ENCODE peak calls at places on chromosomes 2 and 18, in six cellular contexts. W is GM23338, A is K562, E is prostate gland, X is HCT116, T is GM12878. I is an unnamed sample.

GRCh38 chr18:63947051-63947790 is 1.9 kb upstream of the HMSD start:
- DNase-seq in W (no peak), A (no peak), E (no peak), X (no peak), T (no peak), I (no peak)

GRCh38 chr2:212124597-212124996 is 414.0 kb downstream of the ERBB4 start:
- DNase-seq in W (no peak), A (no peak), E (no peak), X (no peak), T (no peak), I (no peak)

GRCh38 chr18:9130806-9131205 is 5.8 kb upstream of the ANKRD12 start:
- DNase-seq in W (no peak), A (no peak), E (no peak), X (no peak), T (no peak), I (no peak)

GRCh38 chr2:2103320-2103719 is 227.8 kb downstream of the MYT1L start:
- DNase-seq in W (no peak), A (no peak), E (no peak), X (no peak), T (no peak), I (no peak)

GRCh38 chr2:129255610-129256313 is 723.7 kb upstream of the RAB6C start:
- DNase-seq in W (no peak), A (no peak), E (no peak), X (no peak), T (no peak), I (no peak)

GRCh38 chr2:20129320-20130274 is 78.2 kb upstream of the LAPTM4A start:
- DNase-seq in W (no peak), A (no peak), E (no peak), X (no peak), T (no peak), I (peak; percentile 78)

GRCh38 chr2:61439241-61440002 is 31.5 kb downstream of the USP34 start:
- DNase-seq in W (no peak), A (no peak), E (no peak), X (no peak), T (no peak), I (no peak)

GRCh38 chr2:19911799-19912509 is 10.2 kb upstream of the TTC32 start:
- DNase-seq in W (no peak), A (no peak), E (no peak), X (peak; percentile 92), T (no peak), I (no peak)

GRCh38 chr2:233495503-233496496 is 70.8 kb downstream of the USP40 start:
- DNase-seq in W (no peak), A (no peak), E (no peak), X (no peak), T (no peak), I (no peak)

GRCh38 chr2:233501198-233502076 is 65.1 kb downstream of the USP40 start:
- DNase-seq in W (no peak), A (no peak), E (no peak), X (no peak), T (no peak), I (no peak)

GRCh38 chr2:233497692-233498091 is 68.9 kb downstream of the USP40 start:
- DNase-seq in W (no peak), A (no peak), E (no peak), X (no peak), T (no peak), I (no peak)

GRCh38 chr2:233499928-233500327 is 66.7 kb downstream of the USP40 start:
- DNase-seq in W (no peak), A (no peak), E (no peak), X (no peak), T (no peak), I (no peak)

GRCh38 chr2:233498126-233498525 is 68.5 kb downstream of the USP40 start:
- DNase-seq in W (no peak), A (no peak), E (no peak), X (no peak), T (no peak), I (no peak)
- TF ChIP-seq CTCF in W (no peak), A (no peak), E (no peak), X (no peak), T (no peak), I (no peak)

GRCh38 chr2:168138369-168138768 is 109.0 kb downstream of the STK39 start:
- DNase-seq in W (no peak), A (no peak), E (peak; percentile 12), X (no peak), T (no peak), I (no peak)
- TF ChIP-seq POLR2AphosphoS5 in W (no peak), A (no peak), E (no peak), X (no peak), T (no peak), I (no peak)

GRCh38 chr2:219514836-219515235 is 554 bp downstream of the ASIC4 start:
- DNase-seq in W (no peak), A (no peak), E (no peak), X (no peak), T (no peak), I (no peak)

GRCh38 chr2:219514196-219514761 is at the start of gene ASIC4:
- DNase-seq in W (peak; percentile 50), A (peak; percentile 77), E (no peak), X (no peak), T (no peak), I (no peak)

GRCh38 chr2:219512524-219513216 is 1.6 kb upstream of the ASIC4 start:
- DNase-seq in W (peak; percentile 46), A (no peak), E (no peak), X (no peak), T (no peak), I (no peak)

GRCh38 chr2:219511547-219512325 is 2.5 kb upstream of the ASIC4 start:
- DNase-seq in W (peak; percentile 48), A (no peak), E (no peak), X (no peak), T (no peak), I (no peak)

DNA sequence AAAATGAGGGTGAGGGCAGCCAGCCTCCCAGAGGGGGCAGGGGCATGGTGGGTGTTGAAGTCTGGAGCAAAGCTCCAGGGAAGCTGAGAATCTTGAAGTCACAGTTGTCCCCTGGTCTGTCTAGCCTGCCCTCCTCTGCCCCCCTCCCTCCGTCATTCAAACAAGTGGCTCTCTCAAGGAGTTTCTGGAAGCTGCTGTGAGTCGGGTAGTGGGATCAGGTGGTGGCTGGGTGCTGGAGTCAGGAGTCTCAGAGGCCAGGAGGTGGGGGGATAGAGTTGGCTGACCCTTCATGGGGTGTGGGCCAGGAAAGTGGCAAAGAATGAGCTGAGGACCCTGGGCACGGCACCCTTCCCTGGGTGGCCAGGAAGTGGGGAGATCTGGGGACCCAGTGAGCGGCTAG is 495 bp upstream of the ASIC4 start:
- DNase-seq in W (no peak), A (no peak), E (no peak), X (no peak), T (no peak), I (no peak)
- H3K27ac ChIP-seq in W (no peak overlapping the region), A (peak overlapping the region; percentile 77), E (no peak overlapping the region), X (no peak overlapping the region), T (no peak overlapping the region), I (no peak overlapping the region)

GRCh38 chr2:223100061-223100511 is 48.1 kb downstream of the KCNE4 start:
- DNase-seq in W (no peak), A (no peak), E (no peak), X (no peak), T (no peak), I (peak; percentile 41)

GRCh38 chr2:223104336-223104735 is 52.3 kb downstream of the KCNE4 start:
- DNase-seq in W (no peak), A (no peak), E (no peak), X (no peak), T (no peak), I (no peak)

GRCh38 chr2:223102040-223102899 is 50.3 kb downstream of the KCNE4 start:
- DNase-seq in W (no peak), A (no peak), E (no peak), X (peak; percentile 2), T (no peak), I (no peak)

GRCh38 chr2:223099561-223099960 is 47.6 kb downstream of the KCNE4 start:
- DNase-seq in W (no peak), A (no peak), E (no peak), X (no peak), T (no peak), I (no peak)

GRCh38 chr2:223101340-223102039 is 49.5 kb downstream of the KCNE4 start:
- DNase-seq in W (peak; percentile 91), A (peak; percentile 38), E (no peak), X (peak; percentile 73), T (peak; percentile 31), I (no peak)
- TF ChIP-seq CTCF in W (peak; percentile 82), A (peak; percentile 74), E (no peak), X (peak; percentile 69), T (peak; percentile 26), I (peak; percentile 40)

GRCh38 chr18:66066191-66066590 is 315.4 kb downstream of the CDH7 start:
- DNase-seq in W (no peak), A (no peak), E (no peak), X (no peak), T (no peak), I (no peak)
- TF ChIP-seq POLR2AphosphoS5 in W (no peak), A (no peak), E (no peak), X (no peak), T (no peak), I (no peak)

GRCh38 chr2:177759443-177759842 is 313.1 kb downstream of the PDE11A start:
- DNase-seq in W (no peak), A (no peak), E (no peak), X (no peak), T (no peak), I (no peak)
- H3K27ac ChIP-seq in W (no peak overlapping the region), A (no peak overlapping the region), E (no peak overlapping the region), X (no peak overlapping the region), T (no peak overlapping the region), I (no peak overlapping the region)

GRCh38 chr2:23941644-23942043 is 1.4 kb downstream of the UBXN2A start:
- DNase-seq in W (no peak), A (no peak), E (no peak), X (no peak), T (no peak), I (no peak)
- TF ChIP-seq CTCF in W (no peak), A (no peak), E (no peak), X (no peak), T (no peak), I (no peak)

DNA sequence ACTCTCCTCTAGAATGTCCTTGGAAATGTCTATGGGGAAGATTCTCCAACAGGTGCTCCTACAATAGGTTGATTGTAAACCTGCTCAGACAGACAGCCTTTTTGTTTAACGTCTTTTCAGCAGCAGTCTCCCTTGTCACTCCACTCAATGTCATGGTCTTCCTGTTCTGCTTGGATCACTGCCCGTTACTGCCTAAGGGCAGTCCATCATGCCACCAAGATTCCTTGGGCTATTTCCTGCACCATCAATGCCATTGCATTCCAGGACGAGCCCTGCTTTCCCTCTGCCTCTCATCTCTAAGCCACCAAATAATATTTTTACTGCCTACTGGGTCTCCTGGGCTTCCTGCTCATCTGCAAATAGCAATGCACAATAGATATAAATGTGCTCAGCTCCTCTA is 97.4 kb upstream of the GALNT5 start:
- DNase-seq in W (no peak), A (no peak), E (no peak), X (no peak), T (no peak), I (no peak)
- TF ChIP-seq POLR2AphosphoS5 in W (no peak), A (no peak), E (no peak), X (no peak), T (no peak), I (no peak)

GRCh38 chr2:68908392-68908970 is 37.3 kb upstream of the BMP10 start:
- DNase-seq in W (peak; percentile 76), A (peak; percentile 39), E (peak; percentile 77), X (peak; percentile 76), T (peak; percentile 68), I (peak; percentile 88)
- H3K27ac ChIP-seq in W (no peak overlapping the region), A (peak overlapping the region; percentile 82), E (no peak overlapping the region), X (peak overlapping the region; percentile 69), T (peak overlapping the region; percentile 93), I (peak overlapping the region; percentile 49)

I was measured in transverse colon.